ENCODE peak calls at places on chromosomes 4 and X, in seven cellular contexts. H is A549, R is K562, F is HCT116, P is H1, B is endothelial cell of umbilical vein, T is HepG2. S is an unnamed sample.

GRCh38 chr4:5908836-5909235 is 15.9 kb upstream of the CRMP1 start:
- DNase-seq in H (no peak), R (no peak), F (no peak), P (no peak), B (no peak), T (no peak), S (no peak)

GRCh38 chr4:162498168-162498567 is 334.4 kb upstream of the FSTL5 start:
- DNase-seq in H (no peak), R (no peak), F (no peak), P (no peak), B (no peak), T (no peak), S (no peak)

GRCh38 chr4:83931659-83932058 is 395.8 kb downstream of the GPAT3 start:
- DNase-seq in H (no peak), R (no peak), F (no peak), P (no peak), B (no peak), T (no peak), S (no peak)

GRCh38 chr4:128060130-128060619 is 937 bp upstream of the LARP1B start:
- DNase-seq in H (no peak), R (peak), F (no peak), P (no peak), B (peak), T (no peak), S (peak)

GRCh38 chr4:83334425-83335241 is at the start of gene HPSE:
- DNase-seq in H (peak), R (peak), F (peak), P (peak), B (peak), T (peak), S (peak)

GRCh38 chr4:17468638-17469221 is 43.2 kb downstream of the QDPR start:
- DNase-seq in H (no peak), R (peak), F (peak), P (no peak), B (peak), T (peak), S (peak)

GRCh38 chr4:41064953-41065352 is 149.4 kb downstream of the APBB2 start:
- DNase-seq in H (no peak), R (no peak), F (no peak), P (no peak), B (no peak), T (no peak), S (no peak)

GRCh38 chr4:102780476-102781144 is 19.8 kb upstream of the MANBA start:
- DNase-seq in H (no peak), R (peak), F (no peak), P (no peak), B (no peak), T (peak), S (no peak)

GRCh38 chr4:153780876-153781275 is 8.0 kb downstream of the SFRP2 start:
- DNase-seq in H (no peak), R (no peak), F (no peak), P (no peak), B (no peak), T (no peak), S (no peak)

GRCh38 chr4:112144546-112145325 is 518 bp upstream of the FAM241A start:
- DNase-seq in H (no peak), R (no peak), F (no peak), P (no peak), B (no peak), T (no peak), S (no peak)

GRCh38 chr4:70277121-70277520 is 34.7 kb downstream of the CSN3 start:
- DNase-seq in H (no peak), R (no peak), F (no peak), P (no peak), B (no peak), T (no peak), S (no peak)

GRCh38 chrX:71163010-71163409 is 18.4 kb downstream of the NLGN3 start:
- DNase-seq in H (no peak), R (no peak), F (no peak), P (no peak), B (no peak), T (no peak), S (no peak)

GRCh38 chrX:1322393-1322792 is 14.2 kb upstream of the IL3RA start:
- DNase-seq in H (no peak), R (no peak), F (no peak), P (no peak), B (no peak), T (no peak), S (peak)

GRCh38 chr4:106495498-106495897 is 126.9 kb upstream of the GIMD1 start:
- DNase-seq in H (no peak), R (no peak), F (no peak), P (no peak), B (no peak), T (no peak), S (peak)

GRCh38 chr4:31557444-31557843 is 837.3 kb downstream of the PCDH7 start:
- DNase-seq in H (no peak), R (peak), F (no peak), P (no peak), B (no peak), T (no peak), S (peak)

GRCh38 chr4:108783666-108784463 is 21.0 kb upstream of the ETNPPL start:
- DNase-seq in H (peak), R (peak), F (peak), P (no peak), B (peak), T (peak), S (peak)

GRCh38 chrX:86137071-86137470 is 11.2 kb upstream of the DACH2 start:
- DNase-seq in H (no peak), R (no peak), F (no peak), P (no peak), B (no peak), T (no peak), S (no peak)

GRCh38 chrX:68365356-68365755 is 67.9 kb downstream of the OPHN1 start:
- DNase-seq in H (no peak), R (no peak), F (no peak), P (no peak), B (no peak), T (no peak), S (no peak)
- TF ChIP-seq POLR2A in H (no peak), R (no peak), F (no peak), P (no peak), B (no peak), T (no peak), S (no peak)

DNA sequence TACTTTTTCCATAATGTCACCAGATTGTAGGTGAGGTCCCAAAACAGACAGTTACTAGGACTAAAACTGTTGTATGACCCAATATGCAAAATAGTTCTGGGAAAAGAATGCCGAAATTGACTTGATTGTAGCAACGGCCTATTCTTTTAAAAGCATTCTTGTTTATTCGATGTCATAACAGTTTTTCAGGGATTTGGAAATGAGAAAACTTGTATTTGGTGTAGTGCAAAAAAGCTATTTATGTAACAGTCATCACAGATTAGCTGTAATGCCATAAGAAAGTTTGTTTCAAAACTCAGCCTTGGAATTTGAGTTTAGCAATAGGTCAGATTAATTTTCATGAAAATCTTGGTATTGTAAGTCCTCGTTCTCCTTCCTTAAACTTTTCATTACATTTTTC is 69.2 kb upstream of the DIAPH2 start:
- DNase-seq in H (no peak), R (no peak), F (no peak), P (no peak), B (no peak), T (no peak), S (no peak)
- TF ChIP-seq MAX in H (no peak), R (no peak), F (no peak), P (no peak), B (no peak), T (no peak), S (no peak)

GRCh38 chrX:79365591-79365990 is 1.5 kb downstream of the ITM2A start:
- DNase-seq in H (no peak), R (no peak), F (no peak), P (no peak), B (no peak), T (no peak), S (no peak)

GRCh38 chrX:79369871-79370270 is 2.7 kb upstream of the ITM2A start:
- DNase-seq in H (no peak), R (no peak), F (no peak), P (no peak), B (no peak), T (no peak), S (no peak)

GRCh38 chrX:79366556-79366887 is 612 bp downstream of the ITM2A start:
- DNase-seq in H (no peak), R (no peak), F (no peak), P (no peak), B (no peak), T (no peak), S (no peak)

GRCh38 chrX:79367907-79368306 is 773 bp upstream of the ITM2A start:
- DNase-seq in H (no peak), R (no peak), F (no peak), P (no peak), B (no peak), T (no peak), S (no peak)

GRCh38 chrX:79366888-79367749 is at the start of gene ITM2A:
- DNase-seq in H (no peak), R (peak), F (no peak), P (peak), B (peak), T (no peak), S (peak)
- H3K4me3 ChIP-seq in H (peak), R (peak), F (no peak), P (peak), B (peak), T (no peak), S (peak)

DNA sequence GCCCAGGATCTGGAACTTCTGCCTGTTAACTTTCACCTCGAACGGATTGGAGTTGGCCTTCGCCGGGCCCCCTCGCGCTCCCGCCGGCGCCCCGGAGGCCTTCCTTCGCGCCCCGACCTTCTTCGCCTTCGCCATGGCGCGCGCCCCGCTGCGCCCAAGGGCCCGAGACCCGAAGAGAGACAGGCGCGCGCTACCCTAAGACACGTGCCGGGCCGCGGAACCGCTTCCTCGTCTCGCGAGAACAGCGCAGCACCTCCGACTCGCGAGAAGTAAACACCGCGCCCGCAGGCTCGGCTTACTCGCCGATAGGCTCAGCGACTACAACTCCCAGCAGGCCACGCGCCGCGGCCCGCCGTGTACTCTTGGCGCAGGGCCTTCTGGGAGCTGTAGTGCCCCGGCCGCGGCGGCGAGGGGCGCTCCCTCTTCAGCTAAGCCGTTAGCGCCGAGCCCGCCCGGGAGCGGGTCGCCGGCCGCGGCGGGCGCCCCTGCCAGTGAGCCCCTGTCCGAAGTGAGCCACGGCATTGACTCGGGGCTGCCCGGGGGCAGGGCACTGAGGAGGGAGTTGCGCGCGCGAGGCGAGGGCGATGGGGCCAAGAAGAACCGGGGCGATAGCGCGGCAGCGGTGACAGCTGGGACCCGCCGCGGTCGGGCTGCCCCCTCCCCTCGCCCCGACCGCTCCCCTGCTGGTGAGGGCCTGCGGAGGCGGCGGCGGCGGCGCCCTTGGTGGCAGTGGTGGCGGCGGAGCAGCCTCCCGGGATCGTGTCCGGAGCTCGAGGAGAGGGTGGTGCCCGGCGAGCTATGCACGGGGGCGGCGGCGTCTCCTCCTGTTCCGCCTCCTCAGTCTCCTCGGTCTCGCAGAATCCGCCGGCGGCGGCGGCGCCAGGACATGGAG is at the start of the genes GRK4 and NOP14:
- DNase-seq in H (peak), R (peak), F (peak), P (peak), B (peak), T (peak), S (peak)
- TF ChIP-seq POLR2A in H (peak), R (peak), F (peak), P (peak), B (peak), T (no peak), S (peak)

GRCh38 chr4:145936142-145937020 is 2.2 kb downstream of the ZNF827 start:
- DNase-seq in H (no peak), R (peak), F (no peak), P (no peak), B (peak), T (peak), S (peak)
- TF ChIP-seq MAX in H (peak), R (no peak), F (no peak), P (peak), B (no peak), T (peak), S (no peak)

GRCh38 chr4:183828125-183828524 is 77.0 kb upstream of the STOX2 start:
- DNase-seq in H (no peak), R (no peak), F (no peak), P (no peak), B (no peak), T (no peak), S (no peak)

GRCh38 chr4:183828839-183829238 is 76.3 kb upstream of the STOX2 start:
- DNase-seq in H (no peak), R (no peak), F (no peak), P (no peak), B (no peak), T (no peak), S (no peak)

GRCh38 chr4:183825346-183825745 is 79.8 kb upstream of the STOX2 start:
- DNase-seq in H (no peak), R (no peak), F (no peak), P (no peak), B (no peak), T (no peak), S (no peak)

GRCh38 chr4:183821090-183821853 is 83.8 kb upstream of the STOX2 start:
- DNase-seq in H (no peak), R (no peak), F (no peak), P (no peak), B (no peak), T (no peak), S (no peak)

DNA sequence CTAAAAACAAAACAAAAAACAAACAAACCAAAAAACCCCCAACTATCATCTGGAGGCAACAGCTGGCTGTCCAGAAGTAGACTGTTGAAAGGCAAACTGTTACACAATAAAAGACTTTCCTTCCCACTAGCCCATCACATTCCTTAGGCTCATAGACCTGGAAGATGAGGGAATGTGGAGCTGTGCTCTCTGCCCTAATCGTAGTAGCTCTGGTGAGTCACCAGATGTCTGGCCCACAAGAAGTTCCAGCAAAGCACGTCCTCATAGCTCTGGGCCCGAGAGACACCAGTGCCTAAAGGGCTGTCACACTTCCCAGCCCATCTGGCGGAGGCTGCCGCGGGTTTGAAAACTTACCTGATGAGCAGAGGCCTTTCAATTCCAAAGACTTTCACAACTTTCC is 81.7 kb upstream of the STOX2 start:
- DNase-seq in H (no peak), R (no peak), F (no peak), P (no peak), B (no peak), T (no peak), S (no peak)
- H3K4me3 ChIP-seq in H (no peak), R (no peak), F (no peak), P (no peak), B (no peak), T (no peak), S (no peak)

GRCh38 chr4:87188932-87189331 is 31.5 kb downstream of the KLHL8 start:
- DNase-seq in H (no peak), R (no peak), F (no peak), P (no peak), B (no peak), T (no peak), S (peak)
- TF ChIP-seq POLR2A in H (no peak), R (no peak), F (no peak), P (no peak), B (no peak), T (no peak), S (no peak)

DNA sequence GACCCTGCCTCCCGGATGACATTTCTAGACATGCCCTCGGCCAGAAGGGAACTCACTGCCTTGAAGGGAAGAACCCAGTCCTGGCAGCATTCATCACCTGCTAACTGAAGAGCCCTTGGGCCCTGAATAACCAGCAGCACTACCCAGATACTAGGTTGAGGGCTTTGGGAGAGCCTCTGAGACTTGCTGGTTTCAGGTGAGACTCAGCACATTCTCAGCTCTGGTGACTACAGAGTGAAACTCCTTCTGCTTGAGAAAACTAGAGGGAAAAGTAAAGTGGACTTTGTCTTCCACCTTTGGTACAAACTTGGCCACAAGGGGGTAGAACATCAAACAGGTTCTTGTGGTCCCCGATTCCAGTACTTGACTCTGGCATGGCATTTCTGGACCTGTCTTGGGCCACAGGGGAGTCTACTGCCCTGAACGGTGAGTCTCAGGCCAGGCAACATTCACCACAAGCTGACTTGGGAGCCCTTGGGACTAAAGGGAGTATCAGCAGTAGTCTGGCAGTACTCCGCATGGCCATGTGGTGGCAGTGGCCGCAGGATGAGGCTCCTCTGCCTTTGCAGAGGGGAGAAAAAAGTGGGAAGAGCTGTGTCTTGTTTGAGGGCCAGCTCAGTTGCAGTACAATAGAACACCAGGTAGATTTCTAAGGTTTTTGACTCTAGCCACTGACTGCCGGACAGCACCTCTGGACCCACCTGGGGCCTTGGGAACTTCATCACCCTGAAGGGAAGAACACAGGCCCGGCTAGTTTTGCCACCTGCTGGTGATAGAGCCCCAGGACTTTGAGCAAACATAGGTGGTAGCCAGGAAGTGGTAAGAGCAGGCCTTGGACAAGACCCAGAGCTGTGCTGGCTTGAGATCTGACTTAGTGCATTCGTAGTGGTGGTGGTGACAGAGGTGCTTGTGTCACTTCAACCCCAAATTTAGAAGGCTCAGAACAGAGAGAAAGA is 414.8 kb downstream of the OPHN1 start:
- DNase-seq in H (no peak), R (peak), F (peak), P (peak), B (peak), T (peak), S (peak)
- TF ChIP-seq MAX in H (no peak), R (no peak), F (no peak), P (no peak), B (no peak), T (no peak), S (no peak)

GRCh38 chr4:142566243-142566642 is 279.9 kb downstream of the INPP4B start:
- DNase-seq in H (no peak), R (no peak), F (no peak), P (no peak), B (no peak), T (no peak), S (no peak)
- H3K4me3 ChIP-seq in H (no peak), R (no peak), F (no peak), P (no peak), B (no peak), T (no peak), S (no peak)

S was measured in NB4.